ENCODE peak calls at places on chromosome 20, in eight cellular contexts. P is A549, I is OCI-LY7, M is nephron progenitor cell, R is IMR-90, F is endothelial cell, J is astrocyte of the cerebellum, Z is GM13976. D is an unnamed sample.

GRCh38 chr20:58011106-58011946 is 217.1 kb downstream of the ANKRD60 start:
- DNase-seq in M (no peak), J (no peak), R (no peak), F (no peak), Z (no peak), I (no peak), P (no peak), D (no peak)

GRCh38 chr20:20440473-20440872 is 72.6 kb downstream of the INSM1 start:
- DNase-seq in F (no peak), J (no peak), I (no peak), M (no peak), R (no peak), Z (no peak), P (no peak), D (no peak)

GRCh38 chr20:24867556-24867955 is 81.5 kb upstream of the CST7 start:
- DNase-seq in I (no peak), J (no peak), Z (no peak), F (no peak), R (no peak), M (no peak), P (no peak), D (no peak)

GRCh38 chr20:58021481-58021880 is 207.0 kb downstream of the ANKRD60 start:
- DNase-seq in P (no peak), I (no peak), M (peak), R (no peak), F (no peak), J (no peak), Z (no peak), D (peak)

GRCh38 chr20:32484221-32485125 is 100.7 kb downstream of the NOL4L start:
- DNase-seq in Z (peak), F (peak), M (peak), J (no peak), P (peak), R (no peak), I (peak), D (peak)

GRCh38 chr20:32363492-32363891 is 5.4 kb downstream of the ASXL1 start:
- DNase-seq in M (no peak), Z (no peak), F (no peak), I (no peak), R (no peak), J (no peak), P (no peak), D (no peak)

GRCh38 chr20:35660122-35660937 is 4.4 kb downstream of the CPNE1 start:
- DNase-seq in I (no peak), J (no peak), P (no peak), F (no peak), R (no peak), M (no peak), Z (no peak), D (peak)

GRCh38 chr20:63314015-63314471 is 21.1 kb downstream of the COL20A1 start:
- DNase-seq in I (no peak), P (no peak), J (no peak), Z (no peak), M (no peak), R (no peak), F (no peak), D (no peak)

GRCh38 chr20:925516-925915 is 9.4 kb upstream of the ANGPT4 start:
- DNase-seq in J (no peak), M (no peak), F (no peak), P (no peak), I (no peak), Z (no peak), R (no peak), D (no peak)

GRCh38 chr20:32325706-32326506 is 32.2 kb upstream of the ASXL1 start:
- DNase-seq in Z (no peak), J (no peak), M (no peak), I (no peak), P (peak), R (peak), F (no peak), D (no peak)

GRCh38 chr20:60637801-60638200 is 614.3 kb upstream of the CDH4 start:
- DNase-seq in Z (no peak), P (no peak), R (no peak), F (no peak), J (no peak), M (no peak), I (no peak), D (no peak)

GRCh38 chr20:15227102-15227501 is 889.7 kb upstream of the FLRT3 start:
- DNase-seq in P (no peak), F (no peak), J (no peak), R (no peak), I (no peak), Z (no peak), M (no peak), D (no peak)

GRCh38 chr20:44701116-44701865 is 13.9 kb upstream of the CCN5 start:
- DNase-seq in F (no peak), J (no peak), I (no peak), P (no peak), R (peak), Z (no peak), M (peak), D (no peak)

GRCh38 chr20:5863040-5863811 is 87.1 kb downstream of the TRMT6 start:
- DNase-seq in I (no peak), M (no peak), J (no peak), F (no peak), P (no peak), R (peak), Z (no peak), D (no peak)

GRCh38 chr20:3583765-3584164 is 79.4 kb downstream of the GFRA4 start:
- DNase-seq in P (no peak), J (no peak), Z (no peak), F (no peak), R (no peak), I (no peak), M (no peak), D (no peak)

GRCh38 chr20:3576363-3576762 is 86.8 kb downstream of the GFRA4 start:
- DNase-seq in R (no peak), I (no peak), Z (no peak), P (no peak), J (no peak), M (no peak), F (no peak), D (no peak)

GRCh38 chr20:3586111-3586510 is 77.1 kb downstream of the GFRA4 start:
- DNase-seq in F (no peak), I (no peak), R (no peak), Z (no peak), M (no peak), P (no peak), J (peak), D (no peak)

GRCh38 chr20:3577366-3577765 is 85.8 kb downstream of the GFRA4 start:
- DNase-seq in R (no peak), F (no peak), Z (no peak), I (no peak), P (no peak), J (no peak), M (no peak), D (no peak)

GRCh38 chr20:3580412-3580811 is 82.8 kb downstream of the GFRA4 start:
- DNase-seq in R (no peak), M (no peak), I (no peak), P (no peak), F (no peak), Z (no peak), J (no peak), D (no peak)
- TF ChIP-seq CTCF in R (no peak), M (no peak), I (no peak), P (no peak), F (no peak), Z (no peak), J (no peak), D (no peak)

DNA sequence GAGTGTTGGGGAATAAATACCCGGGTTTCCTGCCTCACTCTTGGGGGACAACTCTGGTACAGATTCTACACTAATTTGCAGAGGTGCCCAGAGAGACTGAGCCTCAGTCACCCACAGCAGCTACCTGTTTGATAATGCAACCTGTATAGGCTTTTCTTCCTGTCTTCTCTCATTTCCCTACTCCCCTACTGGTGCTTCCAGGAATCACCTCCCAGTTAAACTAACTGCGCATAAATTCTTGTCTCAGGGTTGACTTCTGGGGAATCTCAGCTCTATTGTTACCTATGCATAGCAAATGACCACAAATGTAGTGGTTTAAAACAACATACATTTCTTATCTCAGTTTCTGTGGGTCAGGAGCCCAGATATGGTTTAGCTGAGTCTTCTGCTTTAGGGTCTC is 11.3 kb downstream of the OCSTAMP start:
- DNase-seq in J (no peak), Z (no peak), P (no peak), R (no peak), I (no peak), F (no peak), M (no peak), D (no peak)
- TF ChIP-seq CTCF in J (peak), Z (no peak), P (no peak), R (no peak), I (no peak), F (peak), M (no peak), D (no peak)

GRCh38 chr20:59301343-59302007 is 1.1 kb downstream of the EDN3 start:
- DNase-seq in Z (no peak), P (no peak), J (no peak), F (no peak), M (no peak), I (no peak), R (no peak), D (no peak)

GRCh38 chr20:59309218-59309617 is 8.8 kb downstream of the EDN3 start:
- DNase-seq in I (no peak), P (no peak), F (no peak), M (no peak), J (no peak), R (no peak), Z (no peak), D (no peak)

GRCh38 chr20:59307270-59307669 is 6.9 kb downstream of the EDN3 start:
- DNase-seq in R (no peak), P (no peak), F (no peak), I (no peak), Z (no peak), J (no peak), M (no peak), D (no peak)

GRCh38 chr20:59308493-59309201 is 8.2 kb downstream of the EDN3 start:
- DNase-seq in J (no peak), R (no peak), F (no peak), Z (no peak), P (peak), M (no peak), I (no peak), D (no peak)

GRCh38 chr20:59305898-59306640 is 5.7 kb downstream of the EDN3 start:
- DNase-seq in J (no peak), F (no peak), R (no peak), I (no peak), M (no peak), P (no peak), Z (no peak), D (no peak)
- TF ChIP-seq CTCF in J (no peak), F (no peak), R (no peak), I (no peak), M (no peak), P (no peak), Z (no peak), D (no peak)

GRCh38 chr20:54106162-54106561 is 35.8 kb upstream of the BCAS1 start:
- DNase-seq in R (no peak), P (no peak), J (no peak), F (no peak), I (no peak), Z (no peak), M (no peak), D (no peak)

GRCh38 chr20:54108394-54108643 is 37.9 kb upstream of the BCAS1 start:
- DNase-seq in J (no peak), P (no peak), Z (no peak), M (no peak), R (no peak), F (no peak), I (no peak), D (no peak)

GRCh38 chr20:54107181-54107580 is 36.8 kb upstream of the BCAS1 start:
- DNase-seq in J (no peak), Z (no peak), R (no peak), I (no peak), F (no peak), M (no peak), P (no peak), D (no peak)

GRCh38 chr20:54108817-54109216 is 38.4 kb upstream of the BCAS1 start:
- DNase-seq in R (no peak), Z (no peak), F (no peak), P (no peak), I (no peak), M (no peak), J (no peak), D (no peak)

GRCh38 chr20:54107600-54108393 is 37.4 kb upstream of the BCAS1 start:
- DNase-seq in R (no peak), J (no peak), Z (no peak), P (peak), I (no peak), M (no peak), F (no peak), D (no peak)
- TF ChIP-seq CTCF in R (no peak), J (no peak), Z (no peak), P (no peak), I (no peak), M (no peak), F (no peak), D (no peak)

DNA sequence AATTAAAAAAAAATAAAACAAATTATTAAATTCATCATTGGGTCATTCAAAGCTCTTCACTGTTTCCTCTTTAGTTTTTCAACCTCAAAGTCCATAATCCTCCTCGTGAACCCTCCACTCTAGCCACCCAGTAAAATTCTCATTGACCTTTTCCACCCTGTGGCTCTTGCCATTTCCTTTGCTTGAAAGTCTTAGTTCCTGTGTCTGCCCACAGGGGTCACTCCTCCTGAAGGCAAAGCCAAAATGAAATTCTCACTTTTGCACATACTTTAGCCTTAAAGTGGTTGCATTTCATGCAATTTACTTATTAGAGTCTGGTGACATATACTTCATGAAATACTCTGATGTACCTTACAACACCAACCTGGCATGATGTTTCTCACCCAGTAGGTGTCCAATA is 263.7 kb downstream of the BMP2 start:
- DNase-seq in Z (no peak), F (peak), I (no peak), R (no peak), J (no peak), P (peak), M (no peak), D (no peak)
- TF ChIP-seq CTCF in Z (no peak), F (peak), I (peak), R (no peak), J (peak), P (no peak), M (no peak), D (no peak)

DNA sequence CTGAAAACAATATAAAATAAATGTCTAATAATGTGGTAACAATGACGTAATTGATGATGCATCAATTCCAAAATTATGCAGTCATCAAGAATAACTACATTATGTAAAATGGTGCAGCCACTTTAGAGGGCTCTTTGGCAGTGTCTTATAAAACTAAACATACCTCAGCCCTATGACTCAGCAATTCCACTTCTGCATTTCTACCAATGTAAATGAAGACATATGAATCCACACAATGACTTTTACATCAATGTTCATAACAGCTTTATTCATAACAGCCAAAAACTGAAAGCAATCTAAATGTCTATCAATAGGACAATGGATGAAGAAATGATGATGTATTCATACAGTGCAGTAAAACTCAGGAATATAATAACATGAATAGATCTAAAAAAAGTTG is 395.9 kb downstream of the PLCB1 start:
- DNase-seq in P (no peak), F (no peak), Z (no peak), J (peak), M (no peak), I (peak), R (peak), D (no peak)
- TF ChIP-seq CTCF in P (no peak), F (no peak), Z (no peak), J (no peak), M (no peak), I (no peak), R (no peak), D (no peak)

DNA sequence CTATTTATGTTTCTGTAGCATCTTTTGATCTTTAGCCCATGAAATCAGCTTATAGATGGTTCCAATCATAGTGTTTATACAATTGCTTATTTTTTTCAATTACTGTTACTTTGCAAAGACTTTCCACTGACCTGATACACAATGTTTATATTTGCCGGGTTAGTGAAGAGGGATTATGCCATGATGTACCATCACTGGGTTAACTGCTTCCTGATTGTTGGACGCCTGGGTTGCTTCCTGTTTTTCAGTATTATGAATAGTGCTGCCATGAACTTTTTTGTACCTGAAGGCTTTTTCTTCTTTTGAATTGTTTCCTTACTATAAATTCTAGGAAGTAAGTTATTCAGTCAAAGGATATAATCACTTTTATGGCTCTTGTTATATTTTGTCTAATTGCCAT is 6.9 kb downstream of the MANBAL start:
- DNase-seq in F (no peak), R (no peak), Z (no peak), M (no peak), P (no peak), I (peak), J (no peak), D (no peak)
- TF ChIP-seq CTCF in F (no peak), R (no peak), Z (no peak), M (no peak), P (no peak), I (no peak), J (no peak), D (no peak)

DNA sequence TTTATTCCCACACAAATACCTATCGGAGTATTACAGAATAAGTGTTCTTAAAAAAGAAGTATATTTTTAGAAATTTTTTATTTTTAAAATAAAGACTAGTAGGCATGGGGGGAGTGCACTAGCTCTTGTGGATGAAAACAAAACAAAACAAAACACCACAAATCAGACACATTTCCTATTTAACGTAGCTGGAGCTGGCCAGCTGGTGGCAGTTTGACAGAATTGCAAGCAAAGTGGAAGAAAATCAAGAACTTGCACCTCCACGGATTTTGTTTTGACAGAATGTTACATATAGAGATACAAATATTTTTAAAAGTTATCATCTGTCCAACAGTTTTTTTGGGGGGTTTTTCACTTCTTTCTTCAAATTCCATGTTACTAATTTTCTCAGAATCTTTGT is 63.6 kb upstream of the SNRPB2 start:
- DNase-seq in R (no peak), J (no peak), P (no peak), Z (no peak), F (no peak), I (no peak), M (no peak), D (no peak)
- TF ChIP-seq CTCF in R (no peak), J (no peak), P (no peak), Z (no peak), F (peak), I (peak), M (peak), D (no peak)

DNA sequence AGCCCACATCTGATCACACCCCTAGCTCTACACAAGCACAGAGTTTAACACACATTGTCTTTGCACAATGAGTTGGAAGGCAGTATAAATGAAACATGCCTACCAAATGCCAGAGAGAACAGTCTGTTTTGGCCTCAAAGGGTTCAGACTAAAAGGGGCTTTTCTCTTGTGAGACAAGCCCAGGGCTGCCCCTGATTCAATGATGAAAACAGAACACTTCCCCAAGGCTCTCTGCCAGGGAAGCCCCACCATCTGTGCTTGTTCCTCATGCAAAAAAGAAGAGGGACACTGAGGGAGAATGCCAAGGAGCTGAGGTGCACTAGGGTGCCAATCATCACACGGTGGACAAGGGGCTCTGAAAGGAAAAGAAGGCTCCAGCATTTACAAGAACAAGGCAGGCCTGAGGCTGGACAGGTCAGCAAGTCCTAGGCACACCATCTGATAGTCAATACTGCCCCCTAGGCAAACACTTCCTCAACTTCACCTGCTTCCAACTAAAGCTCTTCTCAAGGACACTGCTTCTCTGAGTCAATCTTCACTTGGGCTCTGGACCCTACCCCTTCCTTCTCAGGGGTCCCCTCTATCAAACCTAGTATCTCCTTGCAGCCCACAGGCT is 37.5 kb upstream of the SLC4A11 start:
- DNase-seq in I (peak), Z (peak), R (peak), M (no peak), F (peak), J (no peak), P (peak), D (peak)
- TF ChIP-seq CTCF in I (peak), Z (peak), R (peak), M (peak), F (no peak), J (no peak), P (peak), D (no peak)